ENCODE peak calls at places on chromosomes 13 and 19, in five cellular contexts. One of them, this sample, is unnamed.

GRCh38 chr13:40706439-40706838 is 40.0 kb upstream of the FOXO1 start:
- DNase-seq in psoas muscle: no peak
- DNase-seq in tibial artery: no peak
- DNase-seq in cardiac muscle cell: no peak
- DNase-seq in body of pancreas: no peak
- DNase-seq in this sample: no peak

GRCh38 chr19:55700813-55701212 is 25.8 kb downstream of the EPN1 start:
- DNase-seq in psoas muscle: no peak
- DNase-seq in tibial artery: no peak
- DNase-seq in body of pancreas: no peak
- DNase-seq in cardiac muscle cell: no peak
- DNase-seq in this sample: no peak

GRCh38 chr19:19405919-19406877 is 723 bp downstream of the GATAD2A start:
- DNase-seq in psoas muscle: peak
- DNase-seq in cardiac muscle cell: peak
- DNase-seq in body of pancreas: peak
- DNase-seq in tibial artery: no peak
- DNase-seq in this sample: peak

GRCh38 chr13:90956036-90956435 is 391.5 kb upstream of the MIR17HG start:
- DNase-seq in tibial artery: no peak
- DNase-seq in cardiac muscle cell: peak
- DNase-seq in body of pancreas: no peak
- DNase-seq in psoas muscle: no peak
- DNase-seq in this sample: no peak

GRCh38 chr13:110390572-110390971 is 83.5 kb downstream of the COL4A2 start:
- DNase-seq in body of pancreas: no peak
- DNase-seq in psoas muscle: no peak
- DNase-seq in tibial artery: no peak
- DNase-seq in cardiac muscle cell: peak
- DNase-seq in this sample: no peak

GRCh38 chr13:45101327-45102018 is 18.8 kb upstream of the GTF2F2 start:
- DNase-seq in psoas muscle: no peak
- DNase-seq in tibial artery: no peak
- DNase-seq in cardiac muscle cell: no peak
- DNase-seq in body of pancreas: no peak
- DNase-seq in this sample: no peak

GRCh38 chr13:45082964-45083363 is 37.3 kb upstream of the GTF2F2 start:
- DNase-seq in psoas muscle: no peak
- DNase-seq in body of pancreas: no peak
- DNase-seq in cardiac muscle cell: peak
- DNase-seq in tibial artery: no peak
- DNase-seq in this sample: no peak

GRCh38 chr19:38700350-38700932 is 43.8 kb downstream of the CAPN12 start:
- DNase-seq in tibial artery: no peak
- DNase-seq in cardiac muscle cell: no peak
- DNase-seq in body of pancreas: no peak
- DNase-seq in psoas muscle: no peak
- DNase-seq in this sample: no peak

GRCh38 chr13:26011996-26012688 is 39.7 kb downstream of the SHISA2 start:
- DNase-seq in cardiac muscle cell: peak
- DNase-seq in body of pancreas: no peak
- DNase-seq in psoas muscle: no peak
- DNase-seq in tibial artery: no peak
- DNase-seq in this sample: no peak

GRCh38 chr13:106284358-106284757 is 251.1 kb downstream of the EFNB2 start:
- DNase-seq in tibial artery: no peak
- DNase-seq in cardiac muscle cell: peak
- DNase-seq in body of pancreas: no peak
- DNase-seq in psoas muscle: no peak
- DNase-seq in this sample: no peak

GRCh38 chr13:40432018-40432978 is 234.1 kb downstream of the FOXO1 start:
- DNase-seq in tibial artery: no peak
- DNase-seq in psoas muscle: no peak
- DNase-seq in body of pancreas: no peak
- DNase-seq in cardiac muscle cell: no peak
- DNase-seq in this sample: no peak

GRCh38 chr13:114318624-114319023 is 4.3 kb downstream of the CHAMP1 start:
- DNase-seq in psoas muscle: no peak
- DNase-seq in cardiac muscle cell: no peak
- DNase-seq in body of pancreas: no peak
- DNase-seq in tibial artery: no peak
- DNase-seq in this sample: no peak
- H3K27ac ChIP-seq in psoas muscle: peak
- H3K27ac ChIP-seq in cardiac muscle cell: peak
- H3K27ac ChIP-seq in body of pancreas: no peak
- H3K27ac ChIP-seq in tibial artery: no peak
- H3K27ac ChIP-seq in this sample: no peak

GRCh38 chr19:29682236-29682895 is 17.1 kb downstream of the PLEKHF1 start:
- DNase-seq in cardiac muscle cell: no peak
- DNase-seq in tibial artery: no peak
- DNase-seq in body of pancreas: no peak
- DNase-seq in psoas muscle: no peak
- DNase-seq in this sample: no peak

GRCh38 chr19:29680447-29680846 is 15.2 kb downstream of the PLEKHF1 start:
- DNase-seq in cardiac muscle cell: no peak
- DNase-seq in tibial artery: no peak
- DNase-seq in body of pancreas: no peak
- DNase-seq in psoas muscle: peak
- DNase-seq in this sample: peak

GRCh38 chr19:29680937-29681336 is 15.7 kb downstream of the PLEKHF1 start:
- DNase-seq in tibial artery: no peak
- DNase-seq in body of pancreas: no peak
- DNase-seq in psoas muscle: no peak
- DNase-seq in cardiac muscle cell: no peak
- DNase-seq in this sample: no peak

GRCh38 chr19:29683009-29683408 is 17.7 kb downstream of the PLEKHF1 start:
- DNase-seq in body of pancreas: no peak
- DNase-seq in psoas muscle: peak
- DNase-seq in tibial artery: no peak
- DNase-seq in cardiac muscle cell: peak
- DNase-seq in this sample: no peak

GRCh38 chr19:29681422-29682235 is 16.4 kb downstream of the PLEKHF1 start:
- DNase-seq in cardiac muscle cell: peak
- DNase-seq in psoas muscle: peak
- DNase-seq in body of pancreas: no peak
- DNase-seq in tibial artery: no peak
- DNase-seq in this sample: no peak
- H3K27ac ChIP-seq in cardiac muscle cell: no peak
- H3K27ac ChIP-seq in psoas muscle: peak
- H3K27ac ChIP-seq in body of pancreas: no peak
- H3K27ac ChIP-seq in tibial artery: peak
- H3K27ac ChIP-seq in this sample: peak

DNA sequence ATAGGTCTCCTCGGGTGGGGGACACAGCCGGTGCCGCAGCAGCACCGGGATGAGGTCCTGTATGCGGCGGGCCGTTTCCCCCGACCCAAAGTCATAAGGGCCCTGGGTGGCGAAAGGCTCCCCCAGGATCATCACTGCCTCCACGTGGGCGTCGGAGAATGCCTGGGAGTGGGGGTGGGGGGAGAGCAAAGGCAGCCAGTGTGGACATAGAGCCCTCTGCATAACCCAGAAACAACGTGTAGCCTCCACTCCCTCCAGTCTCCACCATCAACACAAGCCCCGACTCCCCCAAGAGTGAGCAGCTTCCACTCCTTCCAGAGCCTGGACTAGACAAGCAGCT is 1.7 kb upstream of the NUMBL start:
- DNase-seq in psoas muscle: no peak
- DNase-seq in body of pancreas: no peak
- DNase-seq in tibial artery: no peak
- DNase-seq in cardiac muscle cell: no peak
- DNase-seq in this sample: no peak
- H3K27ac ChIP-seq in psoas muscle: peak
- H3K27ac ChIP-seq in body of pancreas: no peak
- H3K27ac ChIP-seq in tibial artery: peak
- H3K27ac ChIP-seq in cardiac muscle cell: no peak
- H3K27ac ChIP-seq in this sample: no peak

GRCh38 chr19:13961826-13962737 is 9.8 kb downstream of the DCAF15 start:
- DNase-seq in body of pancreas: no peak
- DNase-seq in tibial artery: no peak
- DNase-seq in psoas muscle: no peak
- DNase-seq in cardiac muscle cell: peak
- DNase-seq in this sample: no peak
- H3K27ac ChIP-seq in body of pancreas: no peak
- H3K27ac ChIP-seq in tibial artery: no peak
- H3K27ac ChIP-seq in psoas muscle: no peak
- H3K27ac ChIP-seq in cardiac muscle cell: no peak
- H3K27ac ChIP-seq in this sample: no peak

GRCh38 chr19:14530505-14530904 is 1.1 kb downstream of the TECR start:
- DNase-seq in cardiac muscle cell: no peak
- DNase-seq in body of pancreas: no peak
- DNase-seq in psoas muscle: no peak
- DNase-seq in tibial artery: no peak
- DNase-seq in this sample: no peak
- H3K27ac ChIP-seq in cardiac muscle cell: no peak
- H3K27ac ChIP-seq in body of pancreas: no peak
- H3K27ac ChIP-seq in psoas muscle: peak
- H3K27ac ChIP-seq in tibial artery: peak
- H3K27ac ChIP-seq in this sample: peak

This sample was measured in transverse colon.